ENCODE peak calls at places on chromosomes 4 and X, in seven cellular contexts. A, W, N, R, O, H and J are unnamed samples.

GRCh38 chrX:109740076-109740809 is 7.2 kb upstream of the ACSL4 start:
- DNase-seq in R (no peak), W (peak), N (peak), A (no peak), O (no peak), H (no peak), J (peak)

GRCh38 chrX:64842492-64842891 is 133.8 kb downstream of the ZC4H2 start:
- DNase-seq in N (no peak), R (no peak), H (peak), O (no peak), A (no peak), W (no peak), J (no peak)

GRCh38 chrX:118346258-118347094 is 570 bp downstream of the WDR44 start:
- DNase-seq in H (peak), O (no peak), N (peak), W (peak), R (peak), A (peak), J (peak)

GRCh38 chr4:174828845-174829701 is at the start of gene GLRA3:
- DNase-seq in A (no peak), O (no peak), N (peak), R (peak), H (peak), W (peak), J (peak)

GRCh38 chrX:48854898-48855297 is 19.5 kb upstream of the PCSK1N start:
- DNase-seq in O (no peak), H (no peak), W (peak), R (no peak), A (no peak), N (no peak), J (no peak)

GRCh38 chr4:38867478-38868054 is at the start of gene FAM114A1:
- DNase-seq in H (peak), A (peak), R (peak), W (peak), O (no peak), N (peak), J (peak)

GRCh38 chr4:47167391-47167790 is 136.0 kb downstream of the GABRB1 start:
- DNase-seq in N (peak), W (peak), O (no peak), R (no peak), H (no peak), A (no peak), J (no peak)

GRCh38 chr4:185836268-185837084 is 24.5 kb upstream of the SORBS2 start:
- DNase-seq in A (no peak), N (no peak), R (no peak), H (no peak), W (no peak), O (no peak), J (no peak)

GRCh38 chr4:76426272-76426671 is 5.3 kb upstream of the CCDC158 start:
- DNase-seq in A (no peak), O (no peak), H (no peak), R (no peak), W (no peak), N (no peak), J (no peak)

GRCh38 chrX:155888139-155888538 is 7.0 kb downstream of the VAMP7 start:
- DNase-seq in H (no peak), W (peak), N (peak), R (no peak), O (no peak), A (no peak), J (peak)

GRCh38 chrX:82816572-82816971 is 691.5 kb upstream of the POU3F4 start:
- DNase-seq in N (no peak), H (no peak), R (no peak), O (no peak), W (no peak), A (no peak), J (no peak)